ENCODE peak calls at places on chromosome X, in nine cellular contexts. V is transverse colon, Q is prostate gland, R is IMR-90, U is heart left ventricle, K is upper lobe of left lung, A is HCT116, Y is ovary, G is body of pancreas. E is an unnamed sample.

GRCh38 chrX:1673337-1673736 is 58.5 kb downstream of the ASMT start:
- DNase-seq in K (no peak), R (no peak), V (peak; percentile 28), A (peak; percentile 46), G (peak; percentile 39), Y (no peak), U (no peak), Q (no peak), E (no peak)

GRCh38 chrX:6644411-6644810 is 109.5 kb upstream of the VCX3A start:
- DNase-seq in A (no peak), K (no peak), Q (no peak), R (no peak), Y (no peak), V (no peak), G (no peak), U (no peak), E (no peak)

GRCh38 chrX:53728506-53728905 is 42.0 kb upstream of the HUWE1 start:
- DNase-seq in U (no peak), G (no peak), R (no peak), V (no peak), K (no peak), A (no peak), Q (no peak), Y (no peak), E (no peak)

GRCh38 chrX:49876750-49877149 is 2.5 kb upstream of the USP27X start:
- DNase-seq in R (peak; percentile 23), K (no peak), G (peak; percentile 30), Q (peak; percentile 16), U (no peak), Y (no peak), V (no peak), A (peak; percentile 12), E (no peak)

GRCh38 chrX:70901465-70901864 is 7.0 kb downstream of the TEX11 start:
- DNase-seq in K (no peak), Y (no peak), U (no peak), Q (no peak), A (no peak), G (no peak), V (no peak), R (no peak), E (no peak)

GRCh38 chrX:17944833-17945497 is 83.9 kb upstream of the RAI2 start:
- DNase-seq in G (no peak), A (no peak), R (no peak), V (no peak), K (no peak), Q (peak; percentile 4), Y (no peak), U (no peak), E (no peak)

GRCh38 chrX:2334237-2334636 is 166.5 kb downstream of the DHRSX start:
- DNase-seq in U (no peak), K (no peak), Y (no peak), G (no peak), A (no peak), V (no peak), R (no peak), Q (no peak), E (peak; percentile 48)

GRCh38 chrX:130110379-130111219 is at the start of gene ELF4:
- DNase-seq in Q (no peak), V (peak; percentile 65), K (peak; percentile 90), A (no peak), U (peak; percentile 41), G (peak; percentile 54), Y (peak; percentile 60), R (peak; percentile 37), E (no peak)

GRCh38 chrX:43559643-43560042 is 96.5 kb upstream of the MAOA start:
- DNase-seq in K (no peak), R (peak; percentile 2), G (peak; percentile 55), Y (peak; percentile 32), Q (peak; percentile 33), U (peak; percentile 16), A (peak; percentile 28), V (peak; percentile 65), E (no peak)

DNA sequence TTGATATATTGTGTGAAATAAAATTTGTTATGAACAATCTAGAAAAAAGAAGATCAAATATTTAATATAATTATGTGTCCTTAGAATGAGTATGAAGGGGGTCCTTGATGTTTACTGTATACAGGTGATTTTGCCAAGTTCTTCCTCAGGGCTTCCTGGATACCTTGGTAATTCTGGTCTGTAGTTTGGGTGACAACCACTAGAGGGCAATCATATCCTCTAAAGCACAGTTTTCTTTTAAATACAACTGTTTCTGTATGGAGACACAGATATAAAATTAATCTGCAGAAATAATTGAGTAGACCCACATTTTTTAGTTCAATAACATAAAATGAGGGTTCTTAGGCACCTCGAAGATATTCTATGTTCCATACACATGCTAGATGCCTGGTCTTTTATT is 157.7 kb downstream of the SPANXN1 start:
- DNase-seq in A (peak; percentile 1), V (no peak), Q (no peak), U (no peak), R (peak; percentile 15), G (peak; percentile 5), Y (no peak), K (no peak), E (no peak)
- TF ChIP-seq CTCF in A (no peak), V (no peak), Q (no peak), U (peak; percentile 50), R (peak; percentile 46), G (peak; percentile 47), Y (no peak), K (no peak), E (no peak)

GRCh38 chrX:106802063-106802387 is 448 bp upstream of the TBC1D8B start:
- DNase-seq in Q (no peak), R (no peak), A (no peak), V (no peak), K (no peak), G (peak; percentile 15), Y (no peak), U (no peak), E (no peak)

DNA sequence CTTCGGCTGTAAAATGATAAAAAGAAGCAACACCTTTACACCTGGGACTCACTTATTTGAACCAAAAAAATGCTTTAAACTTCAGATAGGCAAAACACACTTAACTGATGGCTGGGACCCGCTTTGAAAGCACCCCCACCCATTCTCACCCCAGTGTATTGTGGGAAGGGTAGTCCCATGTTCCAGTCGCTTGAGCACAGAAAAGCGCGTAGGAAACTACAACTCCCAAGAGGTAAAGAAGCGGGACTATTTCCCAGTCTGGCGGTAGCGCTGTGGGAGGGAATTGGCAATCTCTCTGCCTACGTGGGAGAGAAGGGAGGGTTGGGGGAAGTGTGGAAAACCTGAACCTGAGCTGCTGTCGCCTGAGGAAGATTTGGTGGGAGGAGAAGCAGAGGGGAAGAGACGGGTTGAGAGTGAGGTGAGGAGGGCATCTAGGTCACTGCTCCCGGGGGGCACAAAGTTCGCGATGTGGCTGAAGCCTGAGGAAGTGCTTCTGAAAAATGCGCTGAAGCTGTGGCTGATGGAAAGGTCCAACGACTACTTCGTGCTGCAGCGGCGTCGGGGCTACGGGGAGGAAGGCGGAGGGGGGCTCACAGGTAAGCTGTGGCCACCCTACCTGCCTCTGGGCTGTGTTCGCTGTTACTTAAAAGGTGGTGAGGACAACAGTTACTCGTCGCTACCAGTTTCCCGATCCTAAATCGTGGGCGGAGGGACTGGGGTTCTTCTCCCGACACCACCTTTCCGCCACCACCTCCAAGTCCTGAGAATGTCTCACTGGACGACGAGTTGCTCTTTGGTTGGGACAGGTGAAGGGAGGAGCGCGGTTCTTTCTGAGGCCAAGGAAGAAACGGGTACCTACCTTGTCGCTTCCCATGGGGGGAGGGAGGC is at the start of gene TBC1D8B:
- DNase-seq in K (peak; percentile 22), R (peak; percentile 92), U (peak; percentile 80), V (peak; percentile 80), Q (peak; percentile 84), Y (peak; percentile 79), G (peak; percentile 85), A (peak; percentile 86), E (peak; percentile 66)
- TF ChIP-seq POLR2A in K (no peak), R (peak; percentile 63), U (no peak), V (peak; percentile 59), Q (peak; percentile 55), Y (peak; percentile 51), G (peak; percentile 89), A (no peak), E (peak; percentile 18)

GRCh38 chrX:12946838-12947544 is 27.9 kb upstream of the TMSB4X start:
- DNase-seq in A (peak; percentile 60), Q (peak; percentile 42), V (peak; percentile 86), Y (peak; percentile 61), R (peak; percentile 82), U (peak; percentile 60), K (no peak), G (peak; percentile 75), E (peak; percentile 16)

GRCh38 chrX:12948495-12948894 is 26.4 kb upstream of the TMSB4X start:
- DNase-seq in G (no peak), V (no peak), R (no peak), K (no peak), Q (no peak), A (no peak), Y (no peak), U (no peak), E (no peak)

GRCh38 chrX:12949205-12949926 is 25.5 kb upstream of the TMSB4X start:
- DNase-seq in G (no peak), U (no peak), Y (no peak), R (peak; percentile 41), K (no peak), A (no peak), Q (no peak), V (no peak), E (no peak)

GRCh38 chrX:12946406-12946805 is 28.5 kb upstream of the TMSB4X start:
- DNase-seq in U (no peak), V (no peak), G (no peak), K (no peak), R (no peak), Q (no peak), Y (no peak), A (no peak), E (no peak)

GRCh38 chrX:12947545-12948235 is 27.2 kb upstream of the TMSB4X start:
- DNase-seq in R (no peak), Q (no peak), U (no peak), V (no peak), Y (no peak), G (no peak), K (no peak), A (no peak), E (no peak)
- H3K4me1 ChIP-seq in R (peaks cover 14% of the 10 kb centered on the region), Q (no peaks in the 10 kb centered on the region), U (peaks cover 31% of the 10 kb centered on the region), V (peaks cover 11% of the 10 kb centered on the region), Y (peaks cover 7% of the 10 kb centered on the region), G (peaks cover 25% of the 10 kb centered on the region), K (peaks cover 17% of the 10 kb centered on the region), A (peaks cover 11% of the 10 kb centered on the region), E (no peaks in the 10 kb centered on the region)

GRCh38 chrX:19589105-19589504 is 73.8 kb upstream of the MAP3K15 start:
- DNase-seq in K (no peak), U (no peak), A (no peak), Y (no peak), R (no peak), V (no peak), Q (no peak), G (no peak), E (no peak)

GRCh38 chrX:19599253-19599652 is 83.9 kb upstream of the MAP3K15 start:
- DNase-seq in A (no peak), R (no peak), V (no peak), G (no peak), K (no peak), Q (no peak), U (no peak), Y (no peak), E (no peak)

GRCh38 chrX:19592952-19593351 is 77.6 kb upstream of the MAP3K15 start:
- DNase-seq in Q (no peak), A (no peak), G (no peak), Y (no peak), U (no peak), V (no peak), R (no peak), K (no peak), E (no peak)

GRCh38 chrX:19595036-19595435 is 79.7 kb upstream of the MAP3K15 start:
- DNase-seq in V (no peak), U (peak; percentile 20), R (no peak), Y (no peak), A (no peak), G (no peak), K (no peak), Q (no peak), E (no peak)

GRCh38 chrX:19593684-19594083 is 78.4 kb upstream of the MAP3K15 start:
- DNase-seq in K (no peak), Y (no peak), U (peak; percentile 12), R (peak; percentile 48), Q (no peak), A (peak; percentile 3), V (no peak), G (no peak), E (no peak)
- TF ChIP-seq CTCF in K (peak; percentile 48), Y (peak; percentile 54), U (peak; percentile 55), R (peak; percentile 63), Q (no peak), A (peak; percentile 45), V (peak; percentile 44), G (no peak), E (no peak)